ENCODE peak calls at places on chromosomes 6 and 20, in six cellular contexts. One of them, this sample, is unnamed. For H3K36me3, the result is how much of the 10 kb centered on the place peaks cover.

GRCh38 chr20:36847009-36847709 is 28.8 kb upstream of the TLDC2 start:
- DNase-seq in PC-9: peak
- DNase-seq in body of pancreas: no peak
- DNase-seq in Peyer's patch: no peak
- DNase-seq in heart left ventricle: peak
- DNase-seq in small intestine: no peak
- DNase-seq in this sample: peak

GRCh38 chr20:15857131-15857784 is 716.0 kb downstream of the KIF16B start:
- DNase-seq in body of pancreas: no peak
- DNase-seq in PC-9: no peak
- DNase-seq in heart left ventricle: no peak
- DNase-seq in small intestine: no peak
- DNase-seq in Peyer's patch: peak
- DNase-seq in this sample: no peak

GRCh38 chr6:119881416-119881815 is 531.9 kb upstream of the MAN1A1 start:
- DNase-seq in heart left ventricle: no peak
- DNase-seq in small intestine: no peak
- DNase-seq in PC-9: no peak
- DNase-seq in body of pancreas: no peak
- DNase-seq in Peyer's patch: no peak
- DNase-seq in this sample: peak

GRCh38 chr20:54167909-54168872 is 5.6 kb downstream of the CYP24A1 start:
- DNase-seq in heart left ventricle: no peak
- DNase-seq in PC-9: peak
- DNase-seq in small intestine: no peak
- DNase-seq in Peyer's patch: no peak
- DNase-seq in body of pancreas: no peak
- DNase-seq in this sample: no peak

GRCh38 chr20:45484676-45485075 is 15.1 kb downstream of the WFDC2 start:
- DNase-seq in body of pancreas: no peak
- DNase-seq in heart left ventricle: no peak
- DNase-seq in small intestine: no peak
- DNase-seq in PC-9: no peak
- DNase-seq in Peyer's patch: no peak
- DNase-seq in this sample: no peak

GRCh38 chr6:45423901-45424627 is 46.3 kb upstream of the SUPT3H start:
- DNase-seq in body of pancreas: no peak
- DNase-seq in heart left ventricle: peak
- DNase-seq in small intestine: no peak
- DNase-seq in PC-9: no peak
- DNase-seq in Peyer's patch: peak
- DNase-seq in this sample: no peak

GRCh38 chr6:70973591-70973990 is 16.7 kb upstream of the B3GAT2 start:
- DNase-seq in body of pancreas: no peak
- DNase-seq in PC-9: no peak
- DNase-seq in heart left ventricle: no peak
- DNase-seq in small intestine: no peak
- DNase-seq in Peyer's patch: no peak
- DNase-seq in this sample: no peak

GRCh38 chr20:61871160-61871559 is 194.5 kb downstream of the TAF4 start:
- DNase-seq in body of pancreas: no peak
- DNase-seq in heart left ventricle: no peak
- DNase-seq in PC-9: no peak
- DNase-seq in small intestine: no peak
- DNase-seq in Peyer's patch: no peak
- DNase-seq in this sample: no peak

GRCh38 chr6:137798846-137799245 is 68.2 kb upstream of the TNFAIP3 start:
- DNase-seq in body of pancreas: no peak
- DNase-seq in heart left ventricle: no peak
- DNase-seq in Peyer's patch: no peak
- DNase-seq in small intestine: no peak
- DNase-seq in PC-9: no peak
- DNase-seq in this sample: no peak

GRCh38 chr6:111276335-111276734 is 189.0 kb downstream of the SLC16A10 start:
- DNase-seq in small intestine: no peak
- DNase-seq in body of pancreas: no peak
- DNase-seq in PC-9: peak
- DNase-seq in Peyer's patch: no peak
- DNase-seq in heart left ventricle: no peak
- DNase-seq in this sample: no peak

GRCh38 chr6:162698440-162698839 is 29.1 kb downstream of the PRKN start:
- DNase-seq in small intestine: no peak
- DNase-seq in heart left ventricle: no peak
- DNase-seq in body of pancreas: no peak
- DNase-seq in PC-9: no peak
- DNase-seq in Peyer's patch: no peak
- DNase-seq in this sample: no peak

GRCh38 chr6:131761061-131761761 is 46.6 kb upstream of the ENPP1 start:
- DNase-seq in PC-9: no peak
- DNase-seq in small intestine: no peak
- DNase-seq in heart left ventricle: no peak
- DNase-seq in body of pancreas: no peak
- DNase-seq in Peyer's patch: no peak
- DNase-seq in this sample: no peak

GRCh38 chr20:33868042-33868441 is 56.9 kb downstream of the CHMP4B start:
- DNase-seq in PC-9: no peak
- DNase-seq in Peyer's patch: no peak
- DNase-seq in small intestine: no peak
- DNase-seq in body of pancreas: no peak
- DNase-seq in heart left ventricle: no peak
- DNase-seq in this sample: no peak

GRCh38 chr20:48625136-48625900 is 202.5 kb downstream of the PREX1 start:
- DNase-seq in Peyer's patch: no peak
- DNase-seq in PC-9: no peak
- DNase-seq in heart left ventricle: peak
- DNase-seq in body of pancreas: no peak
- DNase-seq in small intestine: no peak
- DNase-seq in this sample: no peak

GRCh38 chr6:56370127-56370540 is 122.8 kb upstream of the COL21A1 start:
- DNase-seq in small intestine: peak
- DNase-seq in body of pancreas: peak
- DNase-seq in PC-9: peak
- DNase-seq in Peyer's patch: no peak
- DNase-seq in heart left ventricle: peak
- DNase-seq in this sample: peak

GRCh38 chr6:52933778-52934177 is 24.3 kb upstream of the GSTA3 start:
- DNase-seq in small intestine: no peak
- DNase-seq in heart left ventricle: no peak
- DNase-seq in body of pancreas: no peak
- DNase-seq in Peyer's patch: no peak
- DNase-seq in PC-9: no peak
- DNase-seq in this sample: no peak

GRCh38 chr6:18022398-18023231 is 35.2 kb upstream of the KIF13A start:
- DNase-seq in PC-9: peak
- DNase-seq in heart left ventricle: no peak
- DNase-seq in small intestine: no peak
- DNase-seq in Peyer's patch: no peak
- DNase-seq in body of pancreas: no peak
- DNase-seq in this sample: no peak

GRCh38 chr6:15025416-15025815 is 220.5 kb upstream of the JARID2 start:
- DNase-seq in heart left ventricle: no peak
- DNase-seq in body of pancreas: no peak
- DNase-seq in Peyer's patch: no peak
- DNase-seq in PC-9: no peak
- DNase-seq in small intestine: no peak
- DNase-seq in this sample: no peak

GRCh38 chr6:152428126-152428525 is 209.0 kb downstream of the SYNE1 start:
- DNase-seq in heart left ventricle: no peak
- DNase-seq in PC-9: no peak
- DNase-seq in body of pancreas: no peak
- DNase-seq in Peyer's patch: no peak
- DNase-seq in small intestine: no peak
- DNase-seq in this sample: no peak

GRCh38 chr6:47741807-47742206 is 40.0 kb upstream of the OPN5 start:
- DNase-seq in body of pancreas: no peak
- DNase-seq in small intestine: peak
- DNase-seq in Peyer's patch: no peak
- DNase-seq in heart left ventricle: peak
- DNase-seq in PC-9: peak
- DNase-seq in this sample: no peak

GRCh38 chr20:58331961-58332551 is 22.5 kb downstream of the RAB22A start:
- DNase-seq in Peyer's patch: no peak
- DNase-seq in heart left ventricle: no peak
- DNase-seq in small intestine: no peak
- DNase-seq in PC-9: no peak
- DNase-seq in body of pancreas: no peak
- DNase-seq in this sample: no peak

GRCh38 chr20:64131406-64131805 is 24.0 kb upstream of the NPBWR2 start:
- DNase-seq in small intestine: no peak
- DNase-seq in body of pancreas: no peak
- DNase-seq in heart left ventricle: peak
- DNase-seq in PC-9: no peak
- DNase-seq in Peyer's patch: no peak
- DNase-seq in this sample: no peak

GRCh38 chr6:131084982-131085381 is 21.9 kb upstream of the EPB41L2 start:
- DNase-seq in Peyer's patch: no peak
- DNase-seq in body of pancreas: no peak
- DNase-seq in small intestine: no peak
- DNase-seq in heart left ventricle: no peak
- DNase-seq in PC-9: no peak
- DNase-seq in this sample: no peak

GRCh38 chr6:115221185-115221584 is 839.5 kb downstream of the FRK start:
- DNase-seq in PC-9: no peak
- DNase-seq in heart left ventricle: no peak
- DNase-seq in body of pancreas: no peak
- DNase-seq in small intestine: no peak
- DNase-seq in Peyer's patch: no peak
- DNase-seq in this sample: no peak

GRCh38 chr20:63519765-63520593 is 586 bp upstream of the PPDPF start:
- DNase-seq in Peyer's patch: peak
- DNase-seq in heart left ventricle: peak
- DNase-seq in PC-9: peak
- DNase-seq in small intestine: no peak
- DNase-seq in body of pancreas: peak
- DNase-seq in this sample: no peak

GRCh38 chr6:10742251-10742650 is 5.4 kb upstream of the TMEM14B start:
- DNase-seq in small intestine: no peak
- DNase-seq in heart left ventricle: no peak
- DNase-seq in Peyer's patch: no peak
- DNase-seq in body of pancreas: no peak
- DNase-seq in PC-9: no peak
- DNase-seq in this sample: no peak

GRCh38 chr6:10733151-10733715 is 10.4 kb downstream of the TMEM14C start:
- DNase-seq in body of pancreas: no peak
- DNase-seq in small intestine: no peak
- DNase-seq in Peyer's patch: no peak
- DNase-seq in PC-9: no peak
- DNase-seq in heart left ventricle: no peak
- DNase-seq in this sample: no peak

GRCh38 chr6:10740061-10740460 is 7.5 kb upstream of the TMEM14B start:
- DNase-seq in small intestine: no peak
- DNase-seq in heart left ventricle: no peak
- DNase-seq in PC-9: no peak
- DNase-seq in body of pancreas: no peak
- DNase-seq in Peyer's patch: no peak
- DNase-seq in this sample: no peak

GRCh38 chr6:10733863-10734262 is 11.0 kb downstream of the TMEM14C start:
- DNase-seq in body of pancreas: no peak
- DNase-seq in Peyer's patch: no peak
- DNase-seq in heart left ventricle: no peak
- DNase-seq in PC-9: no peak
- DNase-seq in small intestine: no peak
- DNase-seq in this sample: peak

GRCh38 chr6:10736721-10737120 is 10.9 kb upstream of the TMEM14B start:
- DNase-seq in body of pancreas: no peak
- DNase-seq in PC-9: no peak
- DNase-seq in Peyer's patch: no peak
- DNase-seq in heart left ventricle: no peak
- DNase-seq in small intestine: no peak
- DNase-seq in this sample: no peak
- H3K36me3 ChIP-seq in body of pancreas: under half
- H3K36me3 ChIP-seq in PC-9: under half
- H3K36me3 ChIP-seq in Peyer's patch: under half
- H3K36me3 ChIP-seq in heart left ventricle: under half
- H3K36me3 ChIP-seq in small intestine: under half
- H3K36me3 ChIP-seq in this sample: under half

GRCh38 chr20:31769681-31770080 is 30.6 kb downstream of the TPX2 start:
- DNase-seq in heart left ventricle: no peak
- DNase-seq in body of pancreas: no peak
- DNase-seq in small intestine: no peak
- DNase-seq in PC-9: no peak
- DNase-seq in Peyer's patch: no peak
- DNase-seq in this sample: peak
- H3K36me3 ChIP-seq in heart left ventricle: under half
- H3K36me3 ChIP-seq in body of pancreas: under half
- H3K36me3 ChIP-seq in small intestine: under half
- H3K36me3 ChIP-seq in PC-9: under half
- H3K36me3 ChIP-seq in Peyer's patch: under half
- H3K36me3 ChIP-seq in this sample: under half

DNA sequence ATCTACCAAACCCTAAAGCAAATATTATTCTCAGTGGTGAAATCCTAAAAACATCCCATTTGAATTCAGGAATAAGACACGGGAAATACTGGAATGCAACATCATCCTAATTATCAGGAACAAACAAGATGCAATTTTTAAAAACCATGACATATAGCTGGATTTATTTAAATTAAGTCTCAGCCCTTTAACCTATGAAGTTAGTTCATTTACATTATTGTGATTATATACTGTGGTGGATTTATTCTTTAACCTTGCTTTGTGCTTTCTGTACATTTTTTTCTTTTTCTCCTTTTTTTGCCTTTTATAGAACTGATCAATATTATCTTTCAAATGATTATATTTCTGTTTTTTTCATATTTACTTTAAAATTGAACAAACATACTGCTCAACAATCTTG is 59.8 kb upstream of the ARMC2 start:
- DNase-seq in heart left ventricle: no peak
- DNase-seq in PC-9: no peak
- DNase-seq in small intestine: no peak
- DNase-seq in Peyer's patch: no peak
- DNase-seq in body of pancreas: no peak
- DNase-seq in this sample: no peak
- H3K36me3 ChIP-seq in heart left ventricle: under half
- H3K36me3 ChIP-seq in PC-9: under half
- H3K36me3 ChIP-seq in small intestine: under half
- H3K36me3 ChIP-seq in Peyer's patch: under half
- H3K36me3 ChIP-seq in body of pancreas: under half
- H3K36me3 ChIP-seq in this sample: under half

GRCh38 chr6:149468179-149468578 is 16.6 kb downstream of the ZC3H12D start:
- DNase-seq in Peyer's patch: peak
- DNase-seq in heart left ventricle: no peak
- DNase-seq in body of pancreas: no peak
- DNase-seq in small intestine: no peak
- DNase-seq in PC-9: no peak
- DNase-seq in this sample: no peak

GRCh38 chr6:149471801-149472200 is 13.0 kb downstream of the ZC3H12D start:
- DNase-seq in Peyer's patch: no peak
- DNase-seq in small intestine: no peak
- DNase-seq in body of pancreas: no peak
- DNase-seq in PC-9: no peak
- DNase-seq in heart left ventricle: no peak
- DNase-seq in this sample: no peak

GRCh38 chr6:149473080-149474052 is 11.4 kb downstream of the ZC3H12D start:
- DNase-seq in PC-9: peak
- DNase-seq in heart left ventricle: peak
- DNase-seq in small intestine: peak
- DNase-seq in Peyer's patch: peak
- DNase-seq in body of pancreas: no peak
- DNase-seq in this sample: no peak

GRCh38 chr6:149472241-149472640 is 12.6 kb downstream of the ZC3H12D start:
- DNase-seq in PC-9: no peak
- DNase-seq in heart left ventricle: no peak
- DNase-seq in Peyer's patch: no peak
- DNase-seq in body of pancreas: no peak
- DNase-seq in small intestine: no peak
- DNase-seq in this sample: no peak

GRCh38 chr6:149470948-149471347 is 13.9 kb downstream of the ZC3H12D start:
- DNase-seq in small intestine: no peak
- DNase-seq in heart left ventricle: no peak
- DNase-seq in Peyer's patch: no peak
- DNase-seq in body of pancreas: no peak
- DNase-seq in PC-9: no peak
- DNase-seq in this sample: no peak
- H3K36me3 ChIP-seq in small intestine: under half
- H3K36me3 ChIP-seq in heart left ventricle: under half
- H3K36me3 ChIP-seq in Peyer's patch: under half
- H3K36me3 ChIP-seq in body of pancreas: under half
- H3K36me3 ChIP-seq in PC-9: under half
- H3K36me3 ChIP-seq in this sample: under half